ENCODE peak calls at places on chromosomes 13 and 19, in five cellular contexts. One of them, this sample, is unnamed.

GRCh38 chr13:53151692-53152421 is 123.2 kb downstream of the OLFM4 start:
- DNase-seq in K562: peak; percentile 44
- DNase-seq in GM12878: peak; percentile 32
- DNase-seq in HCT116: peak; percentile 15
- DNase-seq in HepG2: peak; percentile 43
- DNase-seq in this sample: peak; percentile 54

GRCh38 chr13:99196466-99197256 is 4.0 kb upstream of the UBAC2 start:
- DNase-seq in K562: no peak
- DNase-seq in GM12878: no peak
- DNase-seq in HCT116: peak; percentile 54
- DNase-seq in HepG2: no peak
- DNase-seq in this sample: no peak

GRCh38 chr19:29328586-29328985 is 115.6 kb upstream of the UQCRFS1 start:
- DNase-seq in K562: no peak
- DNase-seq in GM12878: no peak
- DNase-seq in HCT116: no peak
- DNase-seq in HepG2: no peak
- DNase-seq in this sample: no peak

GRCh38 chr13:101919541-101920306 is 467.2 kb downstream of the ITGBL1 start:
- DNase-seq in K562: no peak
- DNase-seq in GM12878: no peak
- DNase-seq in HCT116: no peak
- DNase-seq in HepG2: no peak
- DNase-seq in this sample: peak; percentile 6

GRCh38 chr19:49502866-49503581 is 6.8 kb downstream of the RPS11 start:
- DNase-seq in K562: peak; percentile 24
- DNase-seq in GM12878: no peak
- DNase-seq in HCT116: peak; percentile 54
- DNase-seq in HepG2: peak; percentile 74
- DNase-seq in this sample: peak; percentile 64

GRCh38 chr13:43786766-43787517 is at the start of gene ENOX1:
- DNase-seq in K562: no peak
- DNase-seq in GM12878: no peak
- DNase-seq in HCT116: peak; percentile 34
- DNase-seq in HepG2: no peak
- DNase-seq in this sample: peak; percentile 92

GRCh38 chr13:39159393-39159792 is 121.1 kb downstream of the NHLRC3 start:
- DNase-seq in K562: no peak
- DNase-seq in GM12878: no peak
- DNase-seq in HCT116: no peak
- DNase-seq in HepG2: no peak
- DNase-seq in this sample: no peak

GRCh38 chr19:57850553-57851017 is 926 bp downstream of the ZNF587 start:
- DNase-seq in K562: peak; percentile 47
- DNase-seq in GM12878: no peak
- DNase-seq in HCT116: no peak
- DNase-seq in HepG2: peak; percentile 29
- DNase-seq in this sample: peak; percentile 32

GRCh38 chr13:32660227-32660626 is 74.0 kb downstream of the PDS5B start:
- DNase-seq in K562: no peak
- DNase-seq in GM12878: no peak
- DNase-seq in HCT116: no peak
- DNase-seq in HepG2: no peak
- DNase-seq in this sample: no peak

GRCh38 chr13:84648069-84648640 is 765.9 kb upstream of the SLITRK1 start:
- DNase-seq in K562: no peak
- DNase-seq in GM12878: no peak
- DNase-seq in HCT116: no peak
- DNase-seq in HepG2: no peak
- DNase-seq in this sample: no peak

DNA sequence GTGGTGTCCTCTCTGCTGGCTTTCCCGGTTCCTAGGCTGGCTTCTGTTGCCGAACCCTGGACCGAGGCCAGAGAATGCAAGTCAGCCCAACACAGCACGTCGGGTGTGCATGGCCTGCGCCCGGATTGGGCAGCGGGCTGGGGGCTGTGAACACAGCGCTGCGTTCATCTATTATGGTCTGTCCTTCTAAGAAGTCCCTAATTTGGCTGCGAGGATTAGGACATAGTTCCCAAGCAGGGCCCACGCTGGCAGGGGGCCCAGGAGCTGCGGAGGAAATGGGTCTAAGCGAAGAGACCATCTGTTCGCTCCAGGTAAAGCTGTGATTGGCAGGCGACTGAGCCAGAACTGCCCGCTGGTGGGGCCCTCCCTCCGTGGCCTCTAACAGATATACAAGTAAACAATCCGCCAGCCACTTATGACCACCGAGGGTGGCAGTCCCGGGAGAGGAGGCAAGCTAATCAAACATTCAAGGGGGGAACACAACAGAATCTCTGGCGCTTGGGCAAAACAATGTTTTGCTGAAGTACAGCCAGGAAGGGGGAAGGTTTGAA is 6.0 kb downstream of the SYCE2 start:
- DNase-seq in K562: no peak
- DNase-seq in GM12878: no peak
- DNase-seq in HCT116: no peak
- DNase-seq in HepG2: peak; percentile 62
- DNase-seq in this sample: peak; percentile 77
- TF ChIP-seq ZBTB33 in K562: no peak
- TF ChIP-seq ZBTB33 in GM12878: no peak
- TF ChIP-seq ZBTB33 in HCT116: no peak
- TF ChIP-seq ZBTB33 in HepG2: no peak
- TF ChIP-seq ZBTB33 in this sample: no peak

DNA sequence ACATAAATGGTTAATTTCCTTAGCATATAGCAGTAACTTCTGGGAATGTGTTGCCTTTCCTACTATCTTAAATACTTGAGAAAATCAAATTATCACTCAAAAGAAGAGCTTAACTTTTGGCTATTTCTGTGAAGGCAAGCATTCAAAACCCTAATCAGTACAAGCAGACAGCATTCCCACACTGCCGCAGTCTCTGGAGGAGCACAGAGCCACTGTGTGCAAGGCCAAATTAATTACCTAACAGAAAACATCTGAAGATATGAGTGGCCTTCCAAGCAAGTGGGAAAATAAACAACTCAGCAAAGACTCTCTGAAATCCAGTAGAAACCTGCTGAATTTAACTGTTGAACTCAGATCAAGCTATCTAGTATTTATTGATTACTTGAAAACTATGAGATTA is 68.2 kb downstream of the COL4A1 start:
- DNase-seq in K562: no peak
- DNase-seq in GM12878: no peak
- DNase-seq in HCT116: no peak
- DNase-seq in HepG2: no peak
- DNase-seq in this sample: no peak
- TF ChIP-seq JUND in K562: no peak
- TF ChIP-seq JUND in GM12878: no peak
- TF ChIP-seq JUND in HCT116: no peak
- TF ChIP-seq JUND in HepG2: no peak
- TF ChIP-seq JUND in this sample: no peak

GRCh38 chr19:35206855-35207254 is 21.7 kb downstream of the FAM187B start:
- DNase-seq in K562: no peak
- DNase-seq in GM12878: no peak
- DNase-seq in HCT116: no peak
- DNase-seq in HepG2: no peak
- DNase-seq in this sample: no peak

GRCh38 chr19:35205733-35206323 is 22.7 kb downstream of the FAM187B start:
- DNase-seq in K562: no peak
- DNase-seq in GM12878: no peak
- DNase-seq in HCT116: no peak
- DNase-seq in HepG2: no peak
- DNase-seq in this sample: no peak

GRCh38 chr19:35206379-35206778 is 22.2 kb downstream of the FAM187B start:
- DNase-seq in K562: no peak
- DNase-seq in GM12878: peak; percentile 52
- DNase-seq in HCT116: no peak
- DNase-seq in HepG2: no peak
- DNase-seq in this sample: no peak

GRCh38 chr19:35202722-35203674 is 25.5 kb downstream of the FAM187B start:
- DNase-seq in K562: no peak
- DNase-seq in GM12878: no peak
- DNase-seq in HCT116: no peak
- DNase-seq in HepG2: no peak
- DNase-seq in this sample: no peak

GRCh38 chr19:35204799-35205732 is 23.5 kb downstream of the FAM187B start:
- DNase-seq in K562: no peak
- DNase-seq in GM12878: peak; percentile 87
- DNase-seq in HCT116: no peak
- DNase-seq in HepG2: no peak
- DNase-seq in this sample: no peak
- H3K4me1 ChIP-seq in K562: peaks cover 25% of the 10 kb centered on the region
- H3K4me1 ChIP-seq in GM12878: peaks cover 33% of the 10 kb centered on the region
- H3K4me1 ChIP-seq in HCT116: peaks cover 15% of the 10 kb centered on the region
- H3K4me1 ChIP-seq in HepG2: no peaks in the 10 kb centered on the region
- H3K4me1 ChIP-seq in this sample: no peaks in the 10 kb centered on the region

GRCh38 chr19:46860846-46861690 is at the start of gene ARHGAP35:
- DNase-seq in K562: peak; percentile 85
- DNase-seq in GM12878: no peak
- DNase-seq in HCT116: no peak
- DNase-seq in HepG2: no peak
- DNase-seq in this sample: peak; percentile 92
- TF ChIP-seq ZBTB33 in K562: no peak
- TF ChIP-seq ZBTB33 in GM12878: no peak
- TF ChIP-seq ZBTB33 in HCT116: no peak
- TF ChIP-seq ZBTB33 in HepG2: no peak
- TF ChIP-seq ZBTB33 in this sample: no peak

GRCh38 chr19:40312533-40312932 is 27.4 kb upstream of the AKT2 start:
- DNase-seq in K562: no peak
- DNase-seq in GM12878: no peak
- DNase-seq in HCT116: no peak
- DNase-seq in HepG2: no peak
- DNase-seq in this sample: no peak
- TF ChIP-seq JUND in K562: no peak
- TF ChIP-seq JUND in GM12878: no peak
- TF ChIP-seq JUND in HCT116: no peak
- TF ChIP-seq JUND in HepG2: no peak
- TF ChIP-seq JUND in this sample: no peak

GRCh38 chr19:3695124-3695733 is 5.0 kb downstream of the PIP5K1C start:
- DNase-seq in K562: no peak
- DNase-seq in GM12878: no peak
- DNase-seq in HCT116: no peak
- DNase-seq in HepG2: no peak
- DNase-seq in this sample: no peak

GRCh38 chr19:3693030-3693925 is 7.0 kb downstream of the PIP5K1C start:
- DNase-seq in K562: no peak
- DNase-seq in GM12878: no peak
- DNase-seq in HCT116: no peak
- DNase-seq in HepG2: no peak
- DNase-seq in this sample: peak; percentile 23

GRCh38 chr19:3695986-3696659 is 4.1 kb downstream of the PIP5K1C start:
- DNase-seq in K562: no peak
- DNase-seq in GM12878: no peak
- DNase-seq in HCT116: no peak
- DNase-seq in HepG2: no peak
- DNase-seq in this sample: no peak

GRCh38 chr19:3696660-3696995 is 3.6 kb downstream of the PIP5K1C start:
- DNase-seq in K562: no peak
- DNase-seq in GM12878: no peak
- DNase-seq in HCT116: no peak
- DNase-seq in HepG2: no peak
- DNase-seq in this sample: no peak

DNA sequence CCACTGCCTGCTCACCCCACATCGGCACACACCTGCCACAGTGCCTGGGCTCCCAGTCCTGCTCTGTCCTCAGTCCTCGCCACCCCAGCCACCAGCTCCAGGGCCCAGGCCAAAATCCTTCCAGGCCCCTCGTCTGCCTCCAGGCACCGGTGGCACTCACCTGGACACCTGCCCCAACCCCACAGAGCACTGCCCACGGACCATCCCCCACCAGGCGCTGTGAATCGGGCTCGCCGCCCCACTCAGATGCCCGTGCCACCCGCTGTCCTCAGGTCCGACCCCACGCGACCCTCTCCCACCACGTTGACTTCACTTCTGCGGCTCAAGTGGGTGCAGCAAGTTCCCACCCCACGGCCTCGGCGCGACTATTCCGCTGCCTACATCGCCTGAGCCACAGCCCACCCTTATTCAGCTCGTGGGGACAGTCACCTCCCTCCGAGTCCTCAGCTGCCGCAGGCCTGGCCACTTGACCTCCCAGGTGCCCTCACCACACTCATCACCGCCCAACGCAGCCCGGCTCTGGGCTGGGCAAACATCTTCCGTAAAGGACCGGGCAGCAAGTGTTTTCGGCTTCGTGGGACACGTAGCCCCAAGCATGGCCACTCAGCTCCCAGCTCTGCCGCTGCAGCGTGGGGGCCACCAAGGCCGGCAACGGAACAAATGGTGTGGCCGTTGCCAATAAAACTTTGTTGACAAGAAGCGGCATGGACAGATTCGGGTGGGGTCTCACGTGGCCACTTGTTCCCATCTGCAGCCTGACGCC is 5.7 kb downstream of the PIP5K1C start:
- DNase-seq in K562: no peak
- DNase-seq in GM12878: no peak
- DNase-seq in HCT116: no peak
- DNase-seq in HepG2: no peak
- DNase-seq in this sample: peak; percentile 22
- H3K4me1 ChIP-seq in K562: peaks cover 80% of the 10 kb centered on the region
- H3K4me1 ChIP-seq in GM12878: no peaks in the 10 kb centered on the region
- H3K4me1 ChIP-seq in HCT116: peaks cover 7% of the 10 kb centered on the region
- H3K4me1 ChIP-seq in HepG2: peaks cover 19% of the 10 kb centered on the region
- H3K4me1 ChIP-seq in this sample: peaks cover 14% of the 10 kb centered on the region